ENCODE peak calls at places on chromosomes 1 and 21, in seven cellular contexts. N is AML-193; Q is pancreas; T is naive thymus-derived CD4-positive, alpha-beta T cell; C is endodermal cell; L is HCT116; Z is ELF-1. F is an unnamed sample.

GRCh38 chr1:114178940-114179339 is 25.3 kb upstream of the SYT6 start:
- DNase-seq in Z (no peak), C (no peak), Q (no peak), N (no peak), L (no peak), T (no peak), F (no peak)

GRCh38 chr1:115314765-115315164 is 23.3 kb downstream of the NGF start:
- DNase-seq in N (no peak), T (no peak), Z (peak; percentile 71), Q (no peak), C (peak; percentile 68), L (no peak), F (no peak)

GRCh38 chr1:171595324-171595723 is 26.7 kb upstream of the MYOCOS start:
- DNase-seq in Q (no peak), N (no peak), C (no peak), Z (no peak), L (no peak), T (no peak), F (no peak)

GRCh38 chr1:209613351-209614150 is 30.0 kb downstream of the CAMK1G start:
- DNase-seq in Z (no peak), Q (no peak), C (no peak), N (no peak), T (no peak), L (no peak), F (no peak)

GRCh38 chr1:22317231-22317919 is 134.3 kb upstream of the ZBTB40 start:
- DNase-seq in Q (no peak), C (peak; percentile 90), N (no peak), L (peak; percentile 6), Z (peak; percentile 80), T (no peak), F (no peak)

GRCh38 chr1:145918992-145919939 is 749 bp upstream of the PEX11B start:
- DNase-seq in L (peak; percentile 29), T (no peak), C (peak; percentile 87), Q (peak; percentile 70), Z (peak; percentile 64), N (peak; percentile 46), F (no peak)

GRCh38 chr1:23376890-23377811 is 7.5 kb upstream of the ZNF436 start:
- DNase-seq in N (no peak), L (peak; percentile 54), T (no peak), Q (no peak), Z (peak; percentile 40), C (peak; percentile 53), F (no peak)

GRCh38 chr1:172951728-172952365 is 98.9 kb downstream of the TNFSF18 start:
- DNase-seq in Z (no peak), N (no peak), L (no peak), Q (no peak), C (no peak), T (no peak), F (no peak)

GRCh38 chr21:43211085-43212071 is 42.6 kb downstream of the CRYAA start:
- DNase-seq in Q (peak; percentile 70), N (no peak), C (peak; percentile 76), L (peak; percentile 4), T (no peak), Z (peak; percentile 74), F (no peak)

GRCh38 chr1:19651141-19651737 is 7.1 kb downstream of the NBL1 start:
- DNase-seq in L (no peak), C (peak; percentile 84), T (no peak), N (no peak), Q (peak; percentile 54), Z (peak; percentile 69), F (peak; percentile 41)

F was measured in T-cell.